ENCODE peak calls at places on chromosomes 7 and 10, in nine cellular contexts. One of them, this sample, is unnamed.

GRCh38 chr10:132942101-132942739 is at the start of gene CFAP46:
- DNase-seq in mesenchymal stem cell: peak; percentile 68
- DNase-seq in Karpas-422: no peak
- DNase-seq in SK-N-SH: peak; percentile 97
- DNase-seq in colonic mucosa: no peak
- DNase-seq in GM23248: peak; percentile 50
- DNase-seq in mammary epithelial cell: no peak
- DNase-seq in kidney: peak; percentile 84
- DNase-seq in IMR-90: peak; percentile 44
- DNase-seq in this sample: peak; percentile 93

GRCh38 chr10:26031300-26031699 is 97.3 kb downstream of the MYO3A start:
- DNase-seq in mesenchymal stem cell: no peak
- DNase-seq in Karpas-422: no peak
- DNase-seq in SK-N-SH: no peak
- DNase-seq in colonic mucosa: no peak
- DNase-seq in GM23248: no peak
- DNase-seq in mammary epithelial cell: no peak
- DNase-seq in kidney: no peak
- DNase-seq in IMR-90: no peak
- DNase-seq in this sample: no peak

GRCh38 chr7:47561715-47562446 is 20.0 kb downstream of the TNS3 start:
- DNase-seq in mesenchymal stem cell: peak; percentile 46
- DNase-seq in Karpas-422: no peak
- DNase-seq in SK-N-SH: no peak
- DNase-seq in colonic mucosa: no peak
- DNase-seq in GM23248: no peak
- DNase-seq in mammary epithelial cell: no peak
- DNase-seq in kidney: no peak
- DNase-seq in IMR-90: no peak
- DNase-seq in this sample: no peak

GRCh38 chr10:126063353-126063791 is 167.0 kb downstream of the FANK1 start:
- DNase-seq in mesenchymal stem cell: peak; percentile 71
- DNase-seq in Karpas-422: no peak
- DNase-seq in SK-N-SH: no peak
- DNase-seq in colonic mucosa: no peak
- DNase-seq in GM23248: peak; percentile 88
- DNase-seq in mammary epithelial cell: peak; percentile 65
- DNase-seq in kidney: no peak
- DNase-seq in IMR-90: peak; percentile 81
- DNase-seq in this sample: no peak

GRCh38 chr10:58517071-58517470 is 4.4 kb downstream of the BICC1 start:
- DNase-seq in mesenchymal stem cell: no peak
- DNase-seq in Karpas-422: no peak
- DNase-seq in SK-N-SH: no peak
- DNase-seq in colonic mucosa: no peak
- DNase-seq in GM23248: no peak
- DNase-seq in mammary epithelial cell: no peak
- DNase-seq in kidney: no peak
- DNase-seq in IMR-90: no peak
- DNase-seq in this sample: no peak

GRCh38 chr7:22481726-22482125 is 18.3 kb downstream of the STEAP1B start:
- DNase-seq in mesenchymal stem cell: peak; percentile 4
- DNase-seq in Karpas-422: peak; percentile 71
- DNase-seq in SK-N-SH: no peak
- DNase-seq in colonic mucosa: no peak
- DNase-seq in GM23248: peak; percentile 64
- DNase-seq in mammary epithelial cell: no peak
- DNase-seq in kidney: no peak
- DNase-seq in IMR-90: no peak
- DNase-seq in this sample: no peak

GRCh38 chr7:130973637-130974036 is 239.6 kb upstream of the KLF14 start:
- DNase-seq in mesenchymal stem cell: no peak
- DNase-seq in Karpas-422: no peak
- DNase-seq in SK-N-SH: no peak
- DNase-seq in colonic mucosa: no peak
- DNase-seq in GM23248: no peak
- DNase-seq in mammary epithelial cell: no peak
- DNase-seq in kidney: no peak
- DNase-seq in IMR-90: no peak
- DNase-seq in this sample: no peak

GRCh38 chr7:8629504-8629903 is 196.1 kb downstream of the NXPH1 start:
- DNase-seq in mesenchymal stem cell: no peak
- DNase-seq in Karpas-422: no peak
- DNase-seq in SK-N-SH: no peak
- DNase-seq in colonic mucosa: no peak
- DNase-seq in GM23248: no peak
- DNase-seq in mammary epithelial cell: no peak
- DNase-seq in kidney: no peak
- DNase-seq in IMR-90: no peak
- DNase-seq in this sample: no peak

GRCh38 chr7:94513565-94513860 is 3.9 kb downstream of the CASD1 start:
- DNase-seq in mesenchymal stem cell: no peak
- DNase-seq in Karpas-422: peak; percentile 47
- DNase-seq in SK-N-SH: no peak
- DNase-seq in colonic mucosa: no peak
- DNase-seq in GM23248: peak; percentile 68
- DNase-seq in mammary epithelial cell: peak; percentile 1
- DNase-seq in kidney: no peak
- DNase-seq in IMR-90: peak; percentile 10
- DNase-seq in this sample: no peak

GRCh38 chr7:39720586-39720985 is 97.2 kb downstream of the RALA start:
- DNase-seq in mesenchymal stem cell: no peak
- DNase-seq in Karpas-422: no peak
- DNase-seq in SK-N-SH: no peak
- DNase-seq in colonic mucosa: peak; percentile 86
- DNase-seq in GM23248: no peak
- DNase-seq in mammary epithelial cell: peak; percentile 95
- DNase-seq in kidney: no peak
- DNase-seq in IMR-90: no peak
- DNase-seq in this sample: peak; percentile 56
- H3K27ac ChIP-seq in mesenchymal stem cell: no peak overlapping the region
- H3K27ac ChIP-seq in Karpas-422: no peak overlapping the region
- H3K27ac ChIP-seq in SK-N-SH: no peak overlapping the region
- H3K27ac ChIP-seq in colonic mucosa: peak overlapping the region; percentile 68
- H3K27ac ChIP-seq in GM23248: no peak overlapping the region
- H3K27ac ChIP-seq in mammary epithelial cell: peak overlapping the region; percentile 16
- H3K27ac ChIP-seq in kidney: peak overlapping the region; percentile 38
- H3K27ac ChIP-seq in IMR-90: no peak overlapping the region
- H3K27ac ChIP-seq in this sample: no peak overlapping the region

GRCh38 chr10:71863203-71863602 is 12.2 kb upstream of the PSAP start:
- DNase-seq in mesenchymal stem cell: peak; percentile 36
- DNase-seq in Karpas-422: no peak
- DNase-seq in SK-N-SH: no peak
- DNase-seq in colonic mucosa: no peak
- DNase-seq in GM23248: no peak
- DNase-seq in mammary epithelial cell: peak; percentile 40
- DNase-seq in kidney: no peak
- DNase-seq in IMR-90: peak; percentile 54
- DNase-seq in this sample: no peak

GRCh38 chr10:71864861-71865473 is 13.9 kb upstream of the PSAP start:
- DNase-seq in mesenchymal stem cell: peak; percentile 76
- DNase-seq in Karpas-422: no peak
- DNase-seq in SK-N-SH: no peak
- DNase-seq in colonic mucosa: no peak
- DNase-seq in GM23248: peak; percentile 72
- DNase-seq in mammary epithelial cell: peak; percentile 64
- DNase-seq in kidney: no peak
- DNase-seq in IMR-90: peak; percentile 83
- DNase-seq in this sample: no peak

GRCh38 chr10:71868192-71868697 is 17.2 kb upstream of the PSAP start:
- DNase-seq in mesenchymal stem cell: peak; percentile 90
- DNase-seq in Karpas-422: no peak
- DNase-seq in SK-N-SH: peak; percentile 44
- DNase-seq in colonic mucosa: peak; percentile 55
- DNase-seq in GM23248: peak; percentile 77
- DNase-seq in mammary epithelial cell: peak; percentile 92
- DNase-seq in kidney: peak; percentile 82
- DNase-seq in IMR-90: peak; percentile 70
- DNase-seq in this sample: no peak

GRCh38 chr10:71860243-71861029 is 9.4 kb upstream of the PSAP start:
- DNase-seq in mesenchymal stem cell: peak; percentile 100
- DNase-seq in Karpas-422: peak; percentile 89
- DNase-seq in SK-N-SH: peak; percentile 70
- DNase-seq in colonic mucosa: peak; percentile 71
- DNase-seq in GM23248: peak; percentile 100
- DNase-seq in mammary epithelial cell: peak; percentile 99
- DNase-seq in kidney: peak; percentile 98
- DNase-seq in IMR-90: peak; percentile 100
- DNase-seq in this sample: peak; percentile 92

GRCh38 chr10:71865561-71866041 is 14.6 kb upstream of the PSAP start:
- DNase-seq in mesenchymal stem cell: no peak
- DNase-seq in Karpas-422: no peak
- DNase-seq in SK-N-SH: no peak
- DNase-seq in colonic mucosa: no peak
- DNase-seq in GM23248: no peak
- DNase-seq in mammary epithelial cell: no peak
- DNase-seq in kidney: peak; percentile 31
- DNase-seq in IMR-90: no peak
- DNase-seq in this sample: no peak
- H3K9ac ChIP-seq in mesenchymal stem cell: no peak overlapping the region
- H3K9ac ChIP-seq in Karpas-422: no peak overlapping the region
- H3K9ac ChIP-seq in SK-N-SH: no peak overlapping the region
- H3K9ac ChIP-seq in colonic mucosa: no peak overlapping the region
- H3K9ac ChIP-seq in GM23248: no peak overlapping the region
- H3K9ac ChIP-seq in mammary epithelial cell: no peak overlapping the region
- H3K9ac ChIP-seq in kidney: no peak overlapping the region
- H3K9ac ChIP-seq in IMR-90: no peak overlapping the region
- H3K9ac ChIP-seq in this sample: no peak overlapping the region

DNA sequence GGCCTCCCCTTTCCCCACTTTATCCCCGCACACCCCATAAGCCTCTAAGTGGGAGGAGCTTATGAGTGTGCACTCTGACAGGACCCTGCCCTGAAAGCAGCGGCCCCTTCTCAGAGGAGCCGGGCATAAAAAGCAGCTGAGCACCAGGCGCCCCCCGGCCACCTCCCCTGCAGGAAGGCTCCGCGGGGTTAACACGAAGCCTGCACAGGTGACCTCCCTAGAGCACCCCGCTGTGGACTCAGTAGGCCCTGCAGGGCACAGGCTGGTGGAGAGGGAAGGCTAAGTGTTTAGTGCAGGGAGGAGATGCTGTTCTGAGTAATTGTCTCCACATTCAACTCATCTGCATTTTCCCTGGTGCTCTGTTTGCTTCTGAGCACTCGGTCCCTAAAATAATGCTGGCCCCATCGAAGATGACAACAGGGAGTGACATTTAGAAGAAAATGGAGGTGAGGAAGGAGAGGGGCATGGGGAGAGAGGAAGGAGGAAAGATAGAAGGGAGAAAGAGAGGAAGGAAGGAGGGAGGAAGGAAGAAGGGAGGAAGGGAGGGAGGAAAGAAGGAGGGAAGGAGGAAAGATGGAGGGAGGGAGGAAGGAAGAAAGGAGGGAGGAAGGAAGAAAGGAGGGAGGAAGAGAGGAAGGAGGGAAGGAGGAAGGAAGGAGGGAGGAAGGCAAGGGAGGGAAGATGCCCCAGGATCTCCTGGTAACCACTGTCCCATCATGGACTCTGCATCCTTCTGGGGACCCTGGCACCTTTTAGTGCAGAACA is 25.4 kb upstream of the CNPY1 start:
- DNase-seq in mesenchymal stem cell: no peak
- DNase-seq in Karpas-422: no peak
- DNase-seq in SK-N-SH: no peak
- DNase-seq in colonic mucosa: no peak
- DNase-seq in GM23248: no peak
- DNase-seq in mammary epithelial cell: no peak
- DNase-seq in kidney: peak; percentile 35
- DNase-seq in IMR-90: no peak
- DNase-seq in this sample: no peak
- H3K27ac ChIP-seq in mesenchymal stem cell: no peak overlapping the region
- H3K27ac ChIP-seq in Karpas-422: no peak overlapping the region
- H3K27ac ChIP-seq in SK-N-SH: no peak overlapping the region
- H3K27ac ChIP-seq in colonic mucosa: no peak overlapping the region
- H3K27ac ChIP-seq in GM23248: no peak overlapping the region
- H3K27ac ChIP-seq in mammary epithelial cell: no peak overlapping the region
- H3K27ac ChIP-seq in kidney: no peak overlapping the region
- H3K27ac ChIP-seq in IMR-90: no peak overlapping the region
- H3K27ac ChIP-seq in this sample: no peak overlapping the region

GRCh38 chr10:71218046-71218832 is 5.9 kb downstream of the UNC5B start:
- DNase-seq in mesenchymal stem cell: peak; percentile 90
- DNase-seq in Karpas-422: no peak
- DNase-seq in SK-N-SH: no peak
- DNase-seq in colonic mucosa: no peak
- DNase-seq in GM23248: peak; percentile 63
- DNase-seq in mammary epithelial cell: peak; percentile 83
- DNase-seq in kidney: no peak
- DNase-seq in IMR-90: peak; percentile 74
- DNase-seq in this sample: peak; percentile 70

GRCh38 chr10:71218833-71219120 is 6.4 kb downstream of the UNC5B start:
- DNase-seq in mesenchymal stem cell: no peak
- DNase-seq in Karpas-422: no peak
- DNase-seq in SK-N-SH: no peak
- DNase-seq in colonic mucosa: no peak
- DNase-seq in GM23248: no peak
- DNase-seq in mammary epithelial cell: no peak
- DNase-seq in kidney: no peak
- DNase-seq in IMR-90: no peak
- DNase-seq in this sample: no peak

GRCh38 chr10:71216363-71216695 is 4.0 kb downstream of the UNC5B start:
- DNase-seq in mesenchymal stem cell: no peak
- DNase-seq in Karpas-422: no peak
- DNase-seq in SK-N-SH: no peak
- DNase-seq in colonic mucosa: no peak
- DNase-seq in GM23248: no peak
- DNase-seq in mammary epithelial cell: no peak
- DNase-seq in kidney: no peak
- DNase-seq in IMR-90: no peak
- DNase-seq in this sample: peak; percentile 55

GRCh38 chr10:71217266-71218045 is 5.1 kb downstream of the UNC5B start:
- DNase-seq in mesenchymal stem cell: peak; percentile 58
- DNase-seq in Karpas-422: no peak
- DNase-seq in SK-N-SH: peak; percentile 62
- DNase-seq in colonic mucosa: no peak
- DNase-seq in GM23248: peak; percentile 62
- DNase-seq in mammary epithelial cell: peak; percentile 41
- DNase-seq in kidney: no peak
- DNase-seq in IMR-90: no peak
- DNase-seq in this sample: peak; percentile 89

GRCh38 chr10:71216751-71217265 is 4.4 kb downstream of the UNC5B start:
- DNase-seq in mesenchymal stem cell: peak; percentile 64
- DNase-seq in Karpas-422: no peak
- DNase-seq in SK-N-SH: peak; percentile 70
- DNase-seq in colonic mucosa: no peak
- DNase-seq in GM23248: peak; percentile 60
- DNase-seq in mammary epithelial cell: peak; percentile 20
- DNase-seq in kidney: no peak
- DNase-seq in IMR-90: no peak
- DNase-seq in this sample: peak; percentile 70
- H3K9ac ChIP-seq in mesenchymal stem cell: peak overlapping the region; percentile 89
- H3K9ac ChIP-seq in Karpas-422: no peak overlapping the region
- H3K9ac ChIP-seq in SK-N-SH: peak overlapping the region; percentile 77
- H3K9ac ChIP-seq in colonic mucosa: peak overlapping the region; percentile 28
- H3K9ac ChIP-seq in GM23248: peak overlapping the region; percentile 81
- H3K9ac ChIP-seq in mammary epithelial cell: peak overlapping the region; percentile 36
- H3K9ac ChIP-seq in kidney: no peak overlapping the region
- H3K9ac ChIP-seq in IMR-90: peak overlapping the region; percentile 27
- H3K9ac ChIP-seq in this sample: no peak overlapping the region

GRCh38 chr10:62079885-62080559 is 178.5 kb downstream of the ARID5B start:
- DNase-seq in mesenchymal stem cell: no peak
- DNase-seq in Karpas-422: peak; percentile 89
- DNase-seq in SK-N-SH: no peak
- DNase-seq in colonic mucosa: no peak
- DNase-seq in GM23248: no peak
- DNase-seq in mammary epithelial cell: no peak
- DNase-seq in kidney: no peak
- DNase-seq in IMR-90: no peak
- DNase-seq in this sample: no peak
- H3K27ac ChIP-seq in mesenchymal stem cell: no peak overlapping the region
- H3K27ac ChIP-seq in Karpas-422: peak overlapping the region; percentile 94
- H3K27ac ChIP-seq in SK-N-SH: peak overlapping the region; percentile 39
- H3K27ac ChIP-seq in colonic mucosa: no peak overlapping the region
- H3K27ac ChIP-seq in GM23248: no peak overlapping the region
- H3K27ac ChIP-seq in mammary epithelial cell: no peak overlapping the region
- H3K27ac ChIP-seq in kidney: no peak overlapping the region
- H3K27ac ChIP-seq in IMR-90: peak overlapping the region; percentile 75
- H3K27ac ChIP-seq in this sample: no peak overlapping the region